ENCODE peak calls at places on chromosome 14, in nine cellular contexts. H is mesenchymal stem cell, J is heart left ventricle, C is aorta, F is Peyer's patch, W is A673, I is A549, A is adrenal gland, Q is neuronal stem cell. U is an unnamed sample.

GRCh38 chr14:28077005-28077404 is 689.6 kb upstream of the FOXG1 start:
- DNase-seq in W (no peak), A (no peak), I (no peak), F (no peak), C (no peak), J (no peak), H (no peak), Q (no peak), U (no peak)

GRCh38 chr14:99064262-99064954 is 207.6 kb downstream of the BCL11B start:
- DNase-seq in A (no peak), Q (no peak), W (no peak), I (no peak), F (no peak), C (no peak), J (no peak), H (no peak), U (no peak)

GRCh38 chr14:54774824-54775223 is 127.8 kb downstream of the GCH1 start:
- DNase-seq in F (no peak), I (no peak), J (no peak), A (no peak), Q (no peak), H (no peak), W (no peak), C (no peak), U (no peak)

GRCh38 chr14:83172363-83172762 is 1638.7 kb upstream of the SEL1L start:
- DNase-seq in Q (no peak), H (peak; percentile 40), F (no peak), I (no peak), W (peak; percentile 4), C (no peak), A (no peak), J (no peak), U (no peak)

GRCh38 chr14:81033841-81034240 is 78.4 kb downstream of the TSHR start:
- DNase-seq in F (no peak), H (no peak), C (no peak), J (no peak), A (no peak), I (no peak), W (no peak), Q (no peak), U (no peak)

GRCh38 chr14:78162202-78162601 is 8.0 kb upstream of the NRXN3 start:
- DNase-seq in F (no peak), Q (no peak), J (no peak), H (no peak), W (no peak), I (no peak), C (no peak), A (no peak), U (no peak)

GRCh38 chr14:92565718-92566115 is 52.1 kb downstream of the RIN3 start:
- DNase-seq in Q (no peak), F (no peak), W (no peak), J (no peak), C (no peak), H (no peak), A (no peak), I (no peak), U (no peak)

GRCh38 chr14:54487771-54488170 is 1.0 kb downstream of the GMFB start:
- DNase-seq in Q (no peak), A (no peak), C (no peak), W (no peak), I (peak; percentile 79), F (no peak), J (no peak), H (peak; percentile 68), U (no peak)

GRCh38 chr14:38839743-38840375 is 263.2 kb downstream of the SEC23A start:
- DNase-seq in C (no peak), A (no peak), F (no peak), W (no peak), J (no peak), H (peak; percentile 14), I (no peak), Q (no peak), U (no peak)

GRCh38 chr14:87152701-87153100 is 840.3 kb downstream of the GALC start:
- DNase-seq in J (no peak), H (no peak), Q (no peak), A (no peak), W (no peak), I (no peak), F (no peak), C (no peak), U (no peak)

GRCh38 chr14:67572608-67573007 is 27.5 kb downstream of the PIGH start:
- DNase-seq in J (no peak), Q (no peak), C (no peak), H (no peak), F (no peak), W (no peak), A (no peak), I (no peak), U (no peak)

GRCh38 chr14:67570453-67570852 is 29.6 kb downstream of the PIGH start:
- DNase-seq in H (no peak), W (no peak), J (no peak), F (no peak), Q (no peak), C (no peak), A (no peak), I (no peak), U (no peak)

GRCh38 chr14:67571275-67571990 is 28.6 kb downstream of the PIGH start:
- DNase-seq in F (peak; percentile 87), Q (peak; percentile 48), I (peak; percentile 67), W (peak; percentile 65), C (peak; percentile 76), A (peak; percentile 72), J (peak; percentile 74), H (peak; percentile 63), U (no peak)

GRCh38 chr14:67573268-67574010 is 26.6 kb downstream of the PIGH start:
- DNase-seq in W (no peak), A (no peak), J (no peak), H (no peak), Q (no peak), C (no peak), F (peak; percentile 56), I (no peak), U (no peak)

DNA sequence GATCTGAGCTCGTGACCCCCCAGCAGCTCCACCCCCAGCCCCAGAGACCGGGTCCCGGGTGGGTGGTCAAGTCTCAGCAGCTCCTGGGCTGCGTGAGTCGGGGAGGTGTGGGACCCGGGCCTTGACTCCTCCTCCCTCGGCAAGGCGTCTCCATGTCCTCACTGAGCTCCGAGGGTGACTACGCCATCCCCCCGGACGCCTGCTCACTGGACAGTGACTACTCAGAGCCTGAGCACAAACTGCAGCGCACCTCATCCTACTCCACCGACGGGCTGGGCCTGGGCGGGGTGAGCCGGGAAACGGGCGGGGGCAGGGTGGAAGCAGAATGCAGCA is 28.1 kb downstream of the PIGH start:
- DNase-seq in F (no peak), I (no peak), Q (no peak), W (no peak), H (no peak), J (no peak), C (no peak), A (no peak), U (no peak)
- H3K9me3 ChIP-seq in F (no peaks in the 10 kb centered on the region), I (no peaks in the 10 kb centered on the region), Q (no peaks in the 10 kb centered on the region), W (no peaks in the 10 kb centered on the region), H (no peaks in the 10 kb centered on the region), J (no peaks in the 10 kb centered on the region), C (no peaks in the 10 kb centered on the region), A (no peaks in the 10 kb centered on the region), U (no peaks in the 10 kb centered on the region)

DNA sequence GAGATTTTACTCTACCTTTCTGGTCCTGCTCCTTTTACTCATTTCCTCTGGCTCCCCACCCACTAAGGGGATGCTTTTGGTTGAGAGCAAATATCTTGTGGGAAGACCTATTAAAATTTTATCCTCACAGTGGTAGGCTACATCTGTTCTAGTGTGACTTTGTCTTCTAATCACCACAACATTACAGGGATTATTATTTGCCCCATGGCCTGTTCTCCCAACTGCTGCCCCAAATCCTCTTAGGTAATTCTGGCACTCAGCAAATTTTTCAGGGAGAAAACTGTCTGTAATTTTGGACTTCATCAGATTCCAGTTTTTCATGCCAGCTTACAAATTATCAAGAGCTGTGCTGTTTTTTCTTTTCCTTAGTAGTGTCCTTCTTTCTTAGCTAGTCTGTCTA is 172.3 kb downstream of the GPHN start:
- DNase-seq in W (no peak), J (no peak), Q (no peak), C (no peak), I (no peak), H (no peak), A (no peak), F (no peak), U (no peak)
- H3K9me3 ChIP-seq in W (peaks cover 38% of the 10 kb centered on the region), J (no peaks in the 10 kb centered on the region), Q (peaks cover 20% of the 10 kb centered on the region), C (peaks cover 3% of the 10 kb centered on the region), I (peaks cover 17% of the 10 kb centered on the region), H (peaks cover 12% of the 10 kb centered on the region), A (peaks cover 6% of the 10 kb centered on the region), F (no peaks in the 10 kb centered on the region), U (peaks cover 7% of the 10 kb centered on the region)

DNA sequence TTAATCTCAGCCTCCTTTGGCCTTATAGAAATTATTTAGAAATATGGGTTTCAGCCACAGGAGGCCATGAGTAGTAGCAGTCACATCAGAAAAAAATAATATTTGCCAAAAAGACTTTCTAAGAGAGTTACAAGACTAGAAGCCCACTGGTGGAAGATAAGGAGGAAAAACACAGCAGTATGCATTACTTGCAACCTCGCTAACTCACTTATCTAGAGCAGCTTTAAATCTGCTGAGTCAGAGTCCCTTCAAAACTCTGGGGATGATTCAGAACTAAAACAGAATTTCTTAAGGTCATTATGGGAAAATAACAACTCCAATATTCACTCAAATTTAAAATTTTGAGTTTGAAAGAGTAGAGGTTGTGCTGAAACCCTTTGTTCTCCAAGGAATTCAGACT is 6.2 kb downstream of the OR4K17 start:
- DNase-seq in W (no peak), H (no peak), C (no peak), Q (no peak), F (no peak), I (no peak), A (no peak), J (no peak), U (no peak)
- H3K9me3 ChIP-seq in W (peaks cover 16% of the 10 kb centered on the region), H (peaks cover 26% of the 10 kb centered on the region), C (peaks cover 7% of the 10 kb centered on the region), Q (no peaks in the 10 kb centered on the region), F (no peaks in the 10 kb centered on the region), I (no peaks in the 10 kb centered on the region), A (no peaks in the 10 kb centered on the region), J (no peaks in the 10 kb centered on the region), U (no peaks in the 10 kb centered on the region)

GRCh38 chr14:70808023-70808401 is 1.3 kb downstream of the MAP3K9 start:
- DNase-seq in C (no peak), F (peak; percentile 80), J (no peak), A (no peak), W (peak; percentile 35), I (peak; percentile 68), Q (no peak), H (no peak), U (no peak)

GRCh38 chr14:70804556-70805162 is 4.7 kb downstream of the MAP3K9 start:
- DNase-seq in I (no peak), H (peak; percentile 26), C (no peak), J (no peak), A (no peak), F (no peak), W (no peak), Q (no peak), U (no peak)

GRCh38 chr14:70801836-70802235 is 7.5 kb downstream of the MAP3K9 start:
- DNase-seq in F (no peak), Q (no peak), W (no peak), H (no peak), J (no peak), C (no peak), I (no peak), A (no peak), U (no peak)

GRCh38 chr14:70802379-70802778 is 6.9 kb downstream of the MAP3K9 start:
- DNase-seq in J (no peak), Q (no peak), C (no peak), A (no peak), I (no peak), F (no peak), H (no peak), W (no peak), U (no peak)

GRCh38 chr14:70803321-70804110 is 5.8 kb downstream of the MAP3K9 start:
- DNase-seq in A (no peak), Q (no peak), F (no peak), I (no peak), J (no peak), W (no peak), C (no peak), H (no peak), U (no peak)
- H3K9me3 ChIP-seq in A (no peaks in the 10 kb centered on the region), Q (no peaks in the 10 kb centered on the region), F (no peaks in the 10 kb centered on the region), I (no peaks in the 10 kb centered on the region), J (no peaks in the 10 kb centered on the region), W (no peaks in the 10 kb centered on the region), C (no peaks in the 10 kb centered on the region), H (no peaks in the 10 kb centered on the region), U (no peaks in the 10 kb centered on the region)